ENCODE peak calls at places on chromosomes 2 and 18, in seven cellular contexts. X, G, B, D, A, N and U are unnamed samples.
A peak's percentile ranks its signal among the peaks of the same experiment; 100 is the strongest.

GRCh38 chr2:59733970-59734369 is 819.5 kb downstream of the BCL11A start:
- DNase-seq in X (no peak), G (no peak), B (no peak), D (no peak), A (no peak), N (no peak), U (no peak)

GRCh38 chr2:71006955-71007799 is 12.5 kb upstream of the TEX261 start:
- DNase-seq in X (no peak), G (no peak), B (no peak), D (no peak), A (no peak), N (no peak), U (peak; percentile 35)

GRCh38 chr18:9683418-9684396 is 24.4 kb upstream of the RAB31 start:
- DNase-seq in X (no peak), G (peak; percentile 49), B (no peak), D (no peak), A (no peak), N (no peak), U (no peak)

GRCh38 chr2:27888790-27889189 is 1.4 kb downstream of the RBKS start:
- DNase-seq in X (no peak), G (no peak), B (no peak), D (no peak), A (no peak), N (no peak), U (no peak)

GRCh38 chr18:28559511-28559910 is 382.6 kb upstream of the CDH2 start:
- DNase-seq in X (no peak), G (no peak), B (no peak), D (no peak), A (no peak), N (no peak), U (no peak)

GRCh38 chr18:22046473-22046872 is 122.9 kb upstream of the GATA6 start:
- DNase-seq in X (no peak), G (no peak), B (no peak), D (no peak), A (no peak), N (no peak), U (no peak)

GRCh38 chr2:37794717-37795116 is 123.3 kb upstream of the CDC42EP3 start:
- DNase-seq in X (no peak), G (no peak), B (no peak), D (no peak), A (no peak), N (no peak), U (no peak)

GRCh38 chr2:25877431-25878360 is 591 bp downstream of the ASXL2 start:
- DNase-seq in X (peak; percentile 74), G (peak; percentile 49), B (peak; percentile 30), D (peak; percentile 31), A (peak; percentile 48), N (peak; percentile 47), U (peak; percentile 69)

GRCh38 chr18:12694032-12694431 is 8.5 kb downstream of the CEP76 start:
- DNase-seq in X (peak; percentile 57), G (no peak), B (no peak), D (no peak), A (no peak), N (no peak), U (no peak)

GRCh38 chr2:241003369-241003768 is 5.0 kb downstream of the SNED1 start:
- DNase-seq in X (no peak), G (no peak), B (no peak), D (no peak), A (no peak), N (no peak), U (peak; percentile 48)